ENCODE peak calls at places on chromosomes 6 and 20, in nine cellular contexts. J is A673, R is adrenal gland, N is PC-3, C is heart left ventricle, U is PC-9, Y is dorsolateral prefrontal cortex, L is right lobe of liver, K is ascending aorta. Z is an unnamed sample.

GRCh38 chr6:134240664-134241431 is 77.1 kb downstream of the SGK1 start:
- DNase-seq in N (no peak), Y (peak), R (peak), J (no peak), C (peak), L (no peak), U (no peak), K (peak), Z (peak)

GRCh38 chr20:60395993-60396392 is 437.8 kb downstream of the CDH26 start:
- DNase-seq in U (no peak), C (no peak), R (no peak), J (no peak), L (no peak), K (no peak), N (no peak), Y (no peak), Z (no peak)

GRCh38 chr6:49662877-49663231 is 26.2 kb upstream of the RHAG start:
- DNase-seq in J (no peak), U (no peak), C (no peak), R (no peak), K (no peak), N (peak), Y (no peak), L (no peak), Z (no peak)

GRCh38 chr20:43825635-43826034 is 89.0 kb upstream of the TOX2 start:
- DNase-seq in Y (no peak), N (no peak), U (no peak), K (no peak), L (no peak), C (no peak), R (no peak), J (no peak), Z (no peak)

GRCh38 chr20:64010711-64011237 is 25.2 kb upstream of the C20orf204 start:
- DNase-seq in N (peak), L (no peak), Y (no peak), U (no peak), R (no peak), C (no peak), K (no peak), J (no peak), Z (no peak)

GRCh38 chr20:8796088-8796665 is 272.7 kb upstream of the PLCB4 start:
- DNase-seq in J (no peak), N (no peak), L (no peak), R (no peak), U (no peak), K (no peak), C (no peak), Y (no peak), Z (no peak)

GRCh38 chr6:43113431-43114260 is 37.5 kb downstream of the PTK7 start:
- DNase-seq in Y (no peak), R (no peak), U (no peak), K (no peak), J (peak), N (no peak), C (no peak), L (no peak), Z (no peak)

GRCh38 chr6:140660295-140660694 is 1285.8 kb upstream of the CITED2 start:
- DNase-seq in K (no peak), L (no peak), J (no peak), N (no peak), R (no peak), Y (no peak), C (no peak), U (no peak), Z (no peak)

GRCh38 chr6:34556031-34556471 is at the start of gene SPDEF:
- DNase-seq in L (no peak), J (no peak), N (peak), Y (no peak), R (no peak), C (no peak), K (no peak), U (peak), Z (no peak)

GRCh38 chr6:43695078-43695966 is 7.7 kb upstream of the MRPS18A start:
- DNase-seq in C (peak), U (peak), Y (no peak), K (no peak), L (no peak), J (peak), N (no peak), R (no peak), Z (peak)

GRCh38 chr20:35329435-35330139 is 37.4 kb upstream of the FAM83C start:
- DNase-seq in R (peak), N (peak), Y (no peak), U (no peak), C (no peak), L (no peak), K (no peak), J (peak), Z (no peak)

GRCh38 chr20:47459344-47460073 is 42.2 kb upstream of the NCOA3 start:
- DNase-seq in K (no peak), C (no peak), L (no peak), Y (no peak), U (no peak), J (no peak), N (no peak), R (no peak), Z (no peak)

GRCh38 chr20:64041781-64042771 is 6.1 kb downstream of the C20orf204 start:
- DNase-seq in J (no peak), K (no peak), N (peak), U (no peak), R (no peak), Y (no peak), C (no peak), L (no peak), Z (no peak)

GRCh38 chr20:53959849-53960585 is 110.4 kb downstream of the BCAS1 start:
- DNase-seq in N (peak), L (no peak), U (peak), Y (no peak), R (no peak), C (no peak), K (no peak), J (no peak), Z (no peak)

GRCh38 chr20:11935754-11936551 is 18.3 kb downstream of the BTBD3 start:
- DNase-seq in L (no peak), U (no peak), J (peak), Y (no peak), K (no peak), R (no peak), C (no peak), N (no peak), Z (no peak)

GRCh38 chr6:147507162-147508072 is 1.1 kb upstream of the SAMD5 start:
- DNase-seq in R (no peak), Y (no peak), U (no peak), N (peak), C (peak), K (no peak), L (peak), J (peak), Z (peak)

GRCh38 chr6:14742171-14742570 is 503.7 kb upstream of the JARID2 start:
- DNase-seq in Y (no peak), C (no peak), R (no peak), U (no peak), L (no peak), K (no peak), N (no peak), J (no peak), Z (no peak)
- H3K27ac ChIP-seq in Y (no peak), C (no peak), R (no peak), U (peak), L (no peak), K (no peak), N (peak), J (no peak), Z (no peak)

DNA sequence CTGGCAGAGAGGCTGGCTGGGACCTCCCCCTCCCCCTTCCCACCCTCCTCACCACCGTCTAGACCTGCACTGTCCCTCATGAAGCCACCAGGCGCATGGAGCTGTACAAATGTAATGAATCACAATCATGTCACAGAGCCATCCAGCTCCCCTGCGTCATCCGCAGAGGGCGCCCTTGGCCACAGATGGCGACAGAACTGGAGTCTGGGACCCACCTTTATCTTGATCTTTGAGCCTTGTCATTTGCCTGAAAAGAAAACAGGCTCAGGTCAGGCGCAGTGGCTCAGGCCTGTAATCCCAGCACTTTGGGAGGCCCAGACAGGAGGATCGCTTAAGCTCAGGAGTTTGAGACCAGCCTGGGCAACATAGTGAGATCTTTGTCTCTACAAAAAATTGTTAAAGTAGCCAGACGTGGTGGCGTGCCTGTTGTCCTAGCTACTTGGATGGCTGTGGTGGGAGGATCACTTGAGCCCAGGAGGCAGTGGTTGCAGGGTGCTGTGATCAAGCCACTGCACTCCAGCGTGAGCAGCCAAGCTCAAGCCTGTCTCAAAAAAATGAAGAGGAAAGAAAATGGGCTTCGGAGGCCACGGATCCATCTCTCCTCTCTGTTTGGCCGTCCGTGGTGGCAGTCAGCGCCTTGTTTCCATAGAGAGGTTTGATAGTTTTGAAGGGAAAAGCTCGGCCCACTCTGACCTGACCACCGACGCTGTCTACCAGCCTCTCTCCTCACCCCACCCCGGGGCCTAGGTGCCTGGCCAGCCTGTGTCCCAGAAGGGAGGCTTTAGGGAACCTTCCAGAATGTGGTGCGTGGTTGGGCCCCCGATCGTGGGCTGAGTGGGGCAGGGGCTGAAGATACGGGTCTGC is 6.2 kb downstream of the COL9A3 start:
- DNase-seq in L (peak), K (no peak), J (peak), R (peak), Y (no peak), N (peak), U (peak), C (no peak), Z (no peak)
- TF ChIP-seq CTCF in L (peak), K (no peak), J (peak), R (peak), Y (no peak), N (peak), U (peak), C (no peak), Z (no peak)

DNA sequence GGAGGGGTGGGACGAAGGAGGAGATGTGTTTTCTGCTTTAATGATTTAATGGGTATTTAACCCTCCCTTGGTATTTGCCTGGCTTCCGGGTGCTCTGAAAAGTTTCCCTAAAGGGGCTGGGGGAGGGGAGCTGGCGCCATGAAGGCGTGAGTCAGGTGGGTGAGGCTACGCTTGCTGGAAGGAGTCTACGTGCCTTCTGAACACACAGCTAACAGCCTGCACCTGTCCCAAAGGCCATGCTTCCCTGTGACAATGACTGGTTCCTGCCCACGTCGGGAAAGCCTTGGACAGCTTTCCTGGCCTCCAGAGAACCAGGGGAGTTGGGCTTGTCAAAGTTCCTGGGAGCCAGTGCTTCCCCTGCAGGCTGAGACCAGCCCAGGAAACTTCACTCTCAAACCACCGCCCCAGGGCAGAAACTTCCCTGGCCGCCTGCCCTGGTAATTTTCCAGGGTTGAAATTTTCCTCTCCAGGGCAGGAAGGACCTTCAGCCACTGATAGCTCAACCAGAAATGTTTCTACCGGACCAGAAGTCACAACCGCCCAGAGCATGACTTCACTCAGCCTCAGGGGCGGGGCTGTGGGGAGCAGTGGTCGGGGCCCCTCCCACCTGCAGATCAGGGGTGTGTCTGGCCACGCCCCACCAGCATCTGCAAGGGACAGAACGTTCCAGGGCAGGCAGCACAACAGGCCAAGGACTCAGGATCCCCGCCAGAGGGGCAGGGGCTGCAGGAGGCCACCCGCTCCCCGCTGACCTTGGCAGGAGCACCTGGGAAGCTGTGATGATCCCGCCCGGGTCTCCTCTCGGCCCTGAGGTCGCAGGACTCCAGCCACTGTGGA is 18.6 kb upstream of the SLCO4A1 start:
- DNase-seq in J (peak), R (peak), L (peak), N (peak), Y (no peak), U (peak), K (peak), C (peak), Z (peak)
- H3K27ac ChIP-seq in J (peak), R (peak), L (peak), N (peak), Y (peak), U (peak), K (peak), C (peak), Z (peak)

GRCh38 chr6:12967686-12968085 is 251.1 kb downstream of the PHACTR1 start:
- DNase-seq in C (no peak), Y (no peak), L (no peak), J (no peak), N (no peak), R (no peak), K (no peak), U (no peak), Z (no peak)

GRCh38 chr6:12961761-12962160 is 245.2 kb downstream of the PHACTR1 start:
- DNase-seq in C (no peak), J (no peak), U (no peak), Y (no peak), N (no peak), L (no peak), K (no peak), R (no peak), Z (no peak)

GRCh38 chr6:12962529-12962928 is 246.0 kb downstream of the PHACTR1 start:
- DNase-seq in C (no peak), R (no peak), K (no peak), L (no peak), Y (no peak), N (no peak), U (no peak), J (peak), Z (no peak)

GRCh38 chr6:12963566-12963965 is 247.0 kb downstream of the PHACTR1 start:
- DNase-seq in N (no peak), K (no peak), U (no peak), R (no peak), C (no peak), Y (no peak), J (no peak), L (no peak), Z (no peak)

GRCh38 chr6:12962995-12963394 is 246.4 kb downstream of the PHACTR1 start:
- DNase-seq in K (no peak), C (no peak), N (no peak), U (no peak), R (no peak), L (no peak), Y (no peak), J (peak), Z (no peak)
- TF ChIP-seq CTCF in K (no peak), C (no peak), N (no peak), U (no peak), R (no peak), L (no peak), Y (no peak), J (no peak), Z (no peak)

DNA sequence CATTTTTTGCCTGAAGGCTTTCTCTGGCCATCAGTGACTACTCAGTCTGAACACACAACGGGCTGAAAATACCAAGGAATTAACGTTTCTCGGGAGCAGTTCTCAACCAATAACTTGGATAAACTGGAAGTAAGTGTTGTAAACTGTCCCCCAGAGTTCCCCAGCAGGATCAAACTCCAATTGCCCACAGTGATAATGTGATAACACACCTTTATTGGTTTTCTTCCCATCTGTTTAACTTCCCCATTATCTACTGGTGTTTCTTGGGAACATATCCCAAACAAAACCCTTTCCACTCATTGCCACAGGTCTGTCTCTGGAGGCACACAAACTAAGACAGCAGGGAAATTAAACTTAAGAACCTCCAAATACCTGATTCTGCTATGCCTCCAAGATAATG is 21.8 kb upstream of the FAM135A start:
- DNase-seq in U (no peak), R (no peak), J (no peak), L (no peak), K (no peak), C (no peak), N (no peak), Y (no peak), Z (no peak)
- H3K27ac ChIP-seq in U (no peak), R (no peak), J (no peak), L (no peak), K (no peak), C (no peak), N (no peak), Y (no peak), Z (no peak)

DNA sequence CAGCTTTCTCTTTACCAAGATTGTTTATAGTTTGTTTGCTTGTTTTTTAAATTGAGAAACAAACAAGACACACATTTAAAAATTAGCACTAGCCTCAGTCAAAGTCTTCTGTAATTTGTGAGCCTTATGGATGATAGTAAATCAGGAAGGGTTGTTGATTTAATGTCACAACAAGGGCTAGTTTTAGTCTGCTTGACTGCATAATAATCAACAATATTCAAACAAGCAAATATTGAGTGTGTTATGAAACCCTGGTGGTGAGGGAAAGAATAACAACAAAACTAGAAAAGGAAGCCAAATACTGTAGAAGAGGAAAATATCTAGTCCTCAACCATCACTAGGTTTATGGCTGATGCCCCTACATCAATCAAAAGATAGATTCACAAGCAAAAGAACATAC is 228.6 kb downstream of the TBC1D7 start:
- DNase-seq in J (no peak), L (no peak), K (no peak), N (peak), U (no peak), R (no peak), Y (no peak), C (no peak), Z (no peak)
- TF ChIP-seq CTCF in J (peak), L (no peak), K (no peak), N (peak), U (peak), R (no peak), Y (no peak), C (no peak), Z (no peak)

GRCh38 chr20:36573103-36573797 is at the start of gene TGIF2:
- DNase-seq in C (peak), U (peak), N (peak), R (peak), K (peak), Y (no peak), J (peak), L (peak), Z (peak)

GRCh38 chr20:36569847-36570429 is 3.5 kb upstream of the TGIF2 start:
- DNase-seq in K (no peak), U (no peak), Y (no peak), N (no peak), L (no peak), J (peak), C (no peak), R (no peak), Z (no peak)

GRCh38 chr20:36572701-36573102 is 695 bp upstream of the TGIF2 start:
- DNase-seq in K (peak), C (no peak), L (no peak), J (peak), Y (no peak), U (no peak), N (no peak), R (no peak), Z (no peak)

GRCh38 chr20:36573798-36574277 is 441 bp downstream of the TGIF2 start:
- DNase-seq in Y (no peak), J (peak), R (no peak), N (no peak), U (no peak), C (peak), K (peak), L (peak), Z (peak)

DNA sequence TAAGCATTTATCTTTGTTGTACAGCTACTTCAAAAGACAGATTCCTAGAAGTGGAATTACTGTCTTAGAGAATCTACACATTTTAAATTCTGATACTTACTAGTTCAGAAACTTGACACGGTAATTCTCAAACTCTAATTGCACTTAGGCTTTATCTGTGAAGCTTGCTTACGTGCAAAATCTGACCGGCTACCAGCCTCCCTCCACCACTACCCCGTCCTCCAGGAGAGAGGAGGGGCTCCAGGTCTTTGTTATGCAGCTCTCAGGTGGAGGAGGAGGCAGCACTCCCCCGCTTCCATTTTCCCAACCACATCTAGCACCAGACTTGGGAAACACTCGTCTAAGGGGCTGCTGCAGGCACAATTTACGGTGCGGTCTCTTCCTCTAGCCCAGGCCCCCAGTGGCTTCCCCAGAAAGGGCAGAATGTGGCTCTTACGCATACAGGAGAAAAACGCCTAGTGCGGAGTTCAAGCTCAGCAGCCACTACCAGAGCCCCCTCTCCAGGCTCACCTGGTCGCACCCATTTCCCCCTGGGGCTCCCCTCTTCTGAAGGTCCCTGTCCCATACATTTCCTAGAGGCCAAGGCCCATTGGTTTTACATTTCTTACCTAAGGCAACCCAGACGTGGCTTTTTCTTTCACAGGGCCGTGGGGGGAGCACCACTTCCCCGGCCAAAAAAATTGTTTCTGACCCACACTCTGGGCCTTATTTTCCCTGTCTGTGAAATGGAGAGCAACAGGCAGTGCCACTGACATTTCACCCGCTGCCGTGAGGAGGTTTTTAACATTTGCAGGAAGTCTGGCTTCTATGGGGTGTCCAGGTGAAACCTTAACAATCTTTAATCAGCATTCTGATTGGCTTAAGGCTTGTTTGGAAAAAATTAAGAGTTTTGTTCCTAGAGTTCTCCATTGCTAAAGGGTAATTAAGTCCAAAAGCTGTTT is 1.6 kb upstream of the TGIF2 start:
- DNase-seq in N (no peak), K (no peak), J (no peak), Y (no peak), C (no peak), U (no peak), L (no peak), R (no peak), Z (no peak)
- H3K27ac ChIP-seq in N (no peak), K (peak), J (peak), Y (no peak), C (peak), U (no peak), L (peak), R (peak), Z (peak)